ENCODE peak calls at places on chromosomes 6 and 20, in five cellular contexts. Q, D, R, A and P are unnamed samples.

GRCh38 chr6:223763-224162 is 68.5 kb upstream of the DUSP22 start:
- ATAC-seq in Q (no peak), D (no peak), A (no peak), R (no peak), P (no peak)

GRCh38 chr6:53961679-53962370 is 149.4 kb upstream of the MLIP start:
- ATAC-seq in R (peak; percentile 59), D (peak; percentile 39), A (no peak), Q (no peak), P (no peak)

GRCh38 chr6:5994234-5994998 is 12.3 kb downstream of the NRN1 start:
- ATAC-seq in Q (peak; percentile 9), R (no peak), A (peak; percentile 41), D (no peak), P (no peak)

GRCh38 chr6:169088761-169089160 is 164.9 kb downstream of the THBS2 start:
- ATAC-seq in R (no peak), Q (no peak), D (no peak), A (no peak), P (no peak)

GRCh38 chr6:43269273-43270007 is 26.2 kb downstream of the TTBK1 start:
- ATAC-seq in D (peak; percentile 54), R (no peak), A (peak; percentile 63), Q (peak; percentile 52), P (peak; percentile 46)

GRCh38 chr20:3248993-3249347 is 10.0 kb upstream of the SLC4A11 start:
- ATAC-seq in A (peak; percentile 26), R (no peak), D (peak; percentile 21), Q (no peak), P (peak; percentile 8)

GRCh38 chr6:38213275-38213674 is 393.7 kb downstream of the ZFAND3 start:
- ATAC-seq in Q (no peak), A (no peak), R (no peak), D (no peak), P (no peak)

GRCh38 chr6:52352239-52353008 is 9.5 kb upstream of the PAQR8 start:
- ATAC-seq in R (peak; percentile 97), D (peak; percentile 91), A (peak; percentile 78), Q (peak; percentile 93), P (peak; percentile 77)

GRCh38 chr6:106751501-106752252 is 122.3 kb downstream of the QRSL1 start:
- ATAC-seq in Q (no peak), D (no peak), R (peak; percentile 61), A (no peak), P (no peak)

GRCh38 chr6:128131566-128131965 is 230.7 kb upstream of the THEMIS start:
- ATAC-seq in A (no peak), R (no peak), D (no peak), Q (no peak), P (no peak)

GRCh38 chr6:79602859-79603258 is 28.3 kb upstream of the SH3BGRL2 start:
- ATAC-seq in A (no peak), R (no peak), D (no peak), Q (no peak), P (no peak)

GRCh38 chr6:16519265-16520242 is 241.7 kb downstream of the ATXN1 start:
- ATAC-seq in D (no peak), R (peak; percentile 69), A (no peak), Q (peak; percentile 74), P (no peak)

GRCh38 chr6:138403801-138404665 is at the start of gene HEBP2:
- ATAC-seq in A (peak; percentile 95), D (peak; percentile 93), R (peak; percentile 90), Q (peak; percentile 91), P (peak; percentile 96)

GRCh38 chr6:138403324-138403800 is 661 bp upstream of the HEBP2 start:
- ATAC-seq in Q (peak; percentile 48), R (peak; percentile 68), A (peak; percentile 53), D (peak; percentile 59), P (peak; percentile 7)

GRCh38 chr6:138404666-138405337 is 779 bp downstream of the HEBP2 start:
- ATAC-seq in D (peak; percentile 29), Q (peak; percentile 27), R (peak; percentile 11), A (peak; percentile 21), P (peak; percentile 14)

GRCh38 chr6:138406443-138406842 is 2.4 kb downstream of the HEBP2 start:
- ATAC-seq in D (no peak), Q (no peak), R (no peak), A (no peak), P (no peak)

DNA sequence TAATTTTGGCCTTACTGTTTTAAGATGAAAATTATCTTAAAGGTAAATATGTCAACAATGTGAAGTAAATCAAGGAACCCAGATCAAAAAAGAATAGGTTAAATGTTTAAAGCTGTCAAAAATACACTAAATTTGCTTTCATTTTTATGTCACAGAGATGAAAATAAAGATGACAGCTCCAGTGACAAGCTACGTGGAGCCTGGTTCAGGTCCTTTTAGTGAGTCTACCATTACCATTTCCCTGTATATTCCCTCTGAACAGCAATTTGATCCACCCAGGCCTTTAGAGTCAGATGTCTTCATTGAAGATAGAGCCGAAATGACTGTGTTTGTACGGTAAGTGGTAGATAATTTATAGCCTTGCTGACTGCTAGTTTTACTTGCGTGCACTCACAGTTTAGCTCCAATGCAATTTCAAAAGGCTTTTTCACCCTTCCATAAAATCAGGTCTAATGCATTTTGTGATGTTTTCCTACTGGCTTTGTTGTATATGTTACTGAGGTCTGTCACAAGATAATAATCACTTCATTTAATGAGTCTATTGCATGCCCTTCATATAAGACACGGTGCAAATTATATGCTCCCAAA is 1.9 kb downstream of the HEBP2 start:
- ATAC-seq in A (no peak), Q (no peak), D (no peak), R (no peak), P (no peak)
- TF ChIP-seq EP300 in A (no peak), Q (no peak), D (no peak), R (no peak), P (no peak)

GRCh38 chr6:118171852-118172251 is 264.8 kb downstream of the SLC35F1 start:
- ATAC-seq in A (no peak), D (no peak), Q (no peak), R (no peak), P (no peak)

GRCh38 chr6:118177720-118178119 is 270.7 kb downstream of the SLC35F1 start:
- ATAC-seq in D (no peak), Q (no peak), R (no peak), A (no peak), P (no peak)

GRCh38 chr6:118168421-118168820 is 261.4 kb downstream of the SLC35F1 start:
- ATAC-seq in R (no peak), A (no peak), D (no peak), Q (no peak), P (no peak)

DNA sequence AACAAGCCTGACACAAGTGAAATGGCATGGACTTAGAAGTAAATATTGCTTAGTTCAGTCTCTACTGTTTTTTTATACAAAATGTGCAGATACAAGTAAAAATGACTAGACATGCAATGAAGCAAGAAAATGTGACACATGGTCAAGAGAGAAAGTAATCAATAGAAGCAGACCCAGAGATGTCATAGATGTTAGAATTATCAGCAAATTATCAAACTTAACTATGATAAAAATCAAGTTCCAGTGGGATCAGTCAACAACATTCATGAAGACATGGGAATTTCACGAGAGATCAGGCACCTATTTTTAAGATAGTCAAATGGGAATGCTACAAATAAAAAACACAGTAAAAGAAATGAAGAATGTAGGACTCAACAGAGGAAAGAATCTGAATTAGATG is 267.0 kb downstream of the SLC35F1 start:
- ATAC-seq in D (no peak), A (no peak), Q (no peak), R (no peak), P (no peak)
- TF ChIP-seq POLR2AphosphoS5 in D (no peak), A (no peak), Q (no peak), R (no peak), P (no peak)

GRCh38 chr20:62378215-62378614 is 8.7 kb upstream of the RPS21 start:
- ATAC-seq in D (no peak), A (no peak), R (no peak), Q (no peak), P (no peak)

GRCh38 chr20:62377615-62378085 is 9.3 kb upstream of the RPS21 start:
- ATAC-seq in A (no peak), D (no peak), R (no peak), Q (no peak), P (no peak)

GRCh38 chr20:62374431-62375152 is 7.5 kb upstream of the LAMA5 start:
- ATAC-seq in D (no peak), A (no peak), R (peak; percentile 2), Q (no peak), P (no peak)

GRCh38 chr20:62377064-62377461 is 9.8 kb upstream of the RPS21 start:
- ATAC-seq in Q (no peak), R (no peak), A (no peak), D (no peak), P (no peak)

GRCh38 chr20:62376112-62377063 is 9.3 kb upstream of the LAMA5 start:
- ATAC-seq in Q (no peak), D (peak; percentile 43), R (peak; percentile 84), A (peak; percentile 26), P (peak; percentile 64)
- H3K4me1 ChIP-seq in Q (no peaks in the 10 kb centered on the region), D (peaks cover 57% of the 10 kb centered on the region), R (peaks cover 60% of the 10 kb centered on the region), A (peaks cover 70% of the 10 kb centered on the region), P (peaks cover 5% of the 10 kb centered on the region)

GRCh38 chr6:125835221-125835744 is 44.5 kb downstream of the NCOA7 start:
- ATAC-seq in Q (no peak), D (peak; percentile 87), R (no peak), A (no peak), P (peak; percentile 90)
- TF ChIP-seq EP300 in Q (no peak), D (peak; percentile 64), R (no peak), A (no peak), P (no peak)

GRCh38 chr20:62576815-62577214 is 65.5 kb upstream of the SLCO4A1 start:
- ATAC-seq in R (peak; percentile 59), A (peak; percentile 67), Q (peak; percentile 46), D (no peak), P (peak; percentile 33)

GRCh38 chr20:62577447-62577846 is 64.9 kb upstream of the SLCO4A1 start:
- ATAC-seq in D (no peak), Q (no peak), R (peak; percentile 10), A (no peak), P (no peak)

GRCh38 chr20:62573856-62574611 is 68.3 kb upstream of the SLCO4A1 start:
- ATAC-seq in Q (no peak), D (no peak), R (no peak), A (no peak), P (no peak)

GRCh38 chr20:62574612-62574993 is 67.7 kb upstream of the SLCO4A1 start:
- ATAC-seq in D (no peak), R (no peak), A (no peak), Q (no peak), P (no peak)

GRCh38 chr20:62575976-62576722 is 66.2 kb upstream of the SLCO4A1 start:
- ATAC-seq in Q (no peak), R (no peak), A (no peak), D (peak; percentile 7), P (no peak)
- TF ChIP-seq POLR2AphosphoS5 in Q (no peak), R (no peak), A (no peak), D (no peak), P (no peak)